ENCODE peak calls at places on chromosomes 6 and 20, in seven cellular contexts. One of them, this sample, is unnamed.

GRCh38 chr6:3410385-3411360 is 46.2 kb downstream of the SLC22A23 start:
- DNase-seq in fibroblast of the aortic adventitia: peak
- DNase-seq in kidney glomerular epithelial cell: peak
- DNase-seq in aorta: no peak
- DNase-seq in AG09319: no peak
- DNase-seq in heart right ventricle: peak
- DNase-seq in HEK293T: peak
- DNase-seq in this sample: peak

GRCh38 chr6:39381535-39382140 is 59.1 kb upstream of the KCNK16 start:
- DNase-seq in fibroblast of the aortic adventitia: no peak
- DNase-seq in kidney glomerular epithelial cell: no peak
- DNase-seq in aorta: no peak
- DNase-seq in AG09319: no peak
- DNase-seq in heart right ventricle: no peak
- DNase-seq in HEK293T: no peak
- DNase-seq in this sample: no peak

GRCh38 chr6:131867744-131868143 is 59.9 kb downstream of the ENPP1 start:
- DNase-seq in fibroblast of the aortic adventitia: peak
- DNase-seq in kidney glomerular epithelial cell: no peak
- DNase-seq in aorta: no peak
- DNase-seq in AG09319: no peak
- DNase-seq in heart right ventricle: no peak
- DNase-seq in HEK293T: no peak
- DNase-seq in this sample: no peak

GRCh38 chr6:72553531-72554202 is 68.2 kb upstream of the KCNQ5 start:
- DNase-seq in fibroblast of the aortic adventitia: peak
- DNase-seq in kidney glomerular epithelial cell: peak
- DNase-seq in aorta: no peak
- DNase-seq in AG09319: peak
- DNase-seq in heart right ventricle: no peak
- DNase-seq in HEK293T: no peak
- DNase-seq in this sample: no peak

GRCh38 chr20:62198931-62199330 is 16.1 kb downstream of the MTG2 start:
- DNase-seq in fibroblast of the aortic adventitia: no peak
- DNase-seq in kidney glomerular epithelial cell: no peak
- DNase-seq in aorta: peak
- DNase-seq in AG09319: no peak
- DNase-seq in heart right ventricle: no peak
- DNase-seq in HEK293T: no peak
- DNase-seq in this sample: no peak

GRCh38 chr6:50030350-50030749 is 8.6 kb upstream of the DEFB110 start:
- DNase-seq in fibroblast of the aortic adventitia: no peak
- DNase-seq in kidney glomerular epithelial cell: no peak
- DNase-seq in aorta: no peak
- DNase-seq in AG09319: no peak
- DNase-seq in heart right ventricle: no peak
- DNase-seq in HEK293T: no peak
- DNase-seq in this sample: no peak

GRCh38 chr20:44463466-44463865 is 12.2 kb upstream of the TTPAL start:
- DNase-seq in fibroblast of the aortic adventitia: no peak
- DNase-seq in kidney glomerular epithelial cell: no peak
- DNase-seq in aorta: peak
- DNase-seq in AG09319: no peak
- DNase-seq in heart right ventricle: no peak
- DNase-seq in HEK293T: no peak
- DNase-seq in this sample: no peak

GRCh38 chr6:34315780-34316179 is 67.0 kb upstream of the SMIM29 start:
- DNase-seq in fibroblast of the aortic adventitia: no peak
- DNase-seq in kidney glomerular epithelial cell: no peak
- DNase-seq in aorta: no peak
- DNase-seq in AG09319: no peak
- DNase-seq in heart right ventricle: no peak
- DNase-seq in HEK293T: no peak
- DNase-seq in this sample: no peak

GRCh38 chr6:32369678-32370077 is 2.0 kb downstream of the TSBP1 start:
- DNase-seq in fibroblast of the aortic adventitia: peak
- DNase-seq in kidney glomerular epithelial cell: peak
- DNase-seq in aorta: no peak
- DNase-seq in AG09319: peak
- DNase-seq in heart right ventricle: no peak
- DNase-seq in HEK293T: no peak
- DNase-seq in this sample: no peak

GRCh38 chr20:46757754-46758678 is 48.6 kb downstream of the SLC2A10 start:
- DNase-seq in fibroblast of the aortic adventitia: peak
- DNase-seq in kidney glomerular epithelial cell: peak
- DNase-seq in aorta: peak
- DNase-seq in AG09319: no peak
- DNase-seq in heart right ventricle: peak
- DNase-seq in HEK293T: peak
- DNase-seq in this sample: peak

GRCh38 chr6:116145786-116146675 is 20.1 kb upstream of the COL10A1 start:
- DNase-seq in fibroblast of the aortic adventitia: no peak
- DNase-seq in kidney glomerular epithelial cell: no peak
- DNase-seq in aorta: no peak
- DNase-seq in AG09319: no peak
- DNase-seq in heart right ventricle: no peak
- DNase-seq in HEK293T: no peak
- DNase-seq in this sample: no peak

GRCh38 chr20:22531056-22531615 is 53.2 kb downstream of the FOXA2 start:
- DNase-seq in fibroblast of the aortic adventitia: no peak
- DNase-seq in kidney glomerular epithelial cell: no peak
- DNase-seq in aorta: no peak
- DNase-seq in AG09319: no peak
- DNase-seq in heart right ventricle: no peak
- DNase-seq in HEK293T: no peak
- DNase-seq in this sample: no peak

GRCh38 chr6:111789593-111789992 is 83.7 kb downstream of the FYN start:
- DNase-seq in fibroblast of the aortic adventitia: peak
- DNase-seq in kidney glomerular epithelial cell: peak
- DNase-seq in aorta: no peak
- DNase-seq in AG09319: no peak
- DNase-seq in heart right ventricle: peak
- DNase-seq in HEK293T: no peak
- DNase-seq in this sample: no peak

GRCh38 chr6:104887350-104887749 is 27.6 kb upstream of the HACE1 start:
- DNase-seq in fibroblast of the aortic adventitia: peak
- DNase-seq in kidney glomerular epithelial cell: no peak
- DNase-seq in aorta: no peak
- DNase-seq in AG09319: no peak
- DNase-seq in heart right ventricle: no peak
- DNase-seq in HEK293T: peak
- DNase-seq in this sample: no peak

GRCh38 chr20:21396921-21397340 is 395 bp downstream of the NKX2-4 start:
- DNase-seq in fibroblast of the aortic adventitia: no peak
- DNase-seq in kidney glomerular epithelial cell: no peak
- DNase-seq in aorta: no peak
- DNase-seq in AG09319: no peak
- DNase-seq in heart right ventricle: no peak
- DNase-seq in HEK293T: peak
- DNase-seq in this sample: no peak

This sample was measured in activated CD8-positive, alpha-beta memory T cell treated with anti-CD3 and anti-CD28 coated beads for 4 hours.